ENCODE peak calls at places on chromosome 20, in ten cellular contexts. One of them, this sample, is unnamed.

GRCh38 chr20:56861590-56861989 is 232.5 kb downstream of the TFAP2C start:
- DNase-seq in NCI-H460: no peak
- DNase-seq in NAMALWA: no peak
- DNase-seq in nephron progenitor cell: no peak
- DNase-seq in RPMI7951: peak
- DNase-seq in NT2/D1: no peak
- DNase-seq in NCI-H1417 treated with DMSO at 0.1 percent for 48 hours: no peak
- DNase-seq in right cardiac atrium: no peak
- DNase-seq in GM12891: no peak
- DNase-seq in DMS153: no peak
- DNase-seq in this sample: no peak

GRCh38 chr20:50188287-50188688 is 2.3 kb upstream of the CEBPB start:
- DNase-seq in NT2/D1: no peak
- DNase-seq in NCI-H1417 treated with DMSO at 0.1 percent for 48 hours: no peak
- DNase-seq in right cardiac atrium: no peak
- DNase-seq in NCI-H460: no peak
- DNase-seq in nephron progenitor cell: no peak
- DNase-seq in NAMALWA: no peak
- DNase-seq in DMS153: no peak
- DNase-seq in GM12891: no peak
- DNase-seq in RPMI7951: no peak
- DNase-seq in this sample: no peak

GRCh38 chr20:63434599-63435378 is 37.7 kb downstream of the KCNQ2 start:
- DNase-seq in NCI-H460: peak
- DNase-seq in GM12891: peak
- DNase-seq in right cardiac atrium: peak
- DNase-seq in nephron progenitor cell: peak
- DNase-seq in NCI-H1417 treated with DMSO at 0.1 percent for 48 hours: no peak
- DNase-seq in NAMALWA: peak
- DNase-seq in DMS153: peak
- DNase-seq in RPMI7951: peak
- DNase-seq in NT2/D1: peak
- DNase-seq in this sample: peak

GRCh38 chr20:14664101-14664500 is 326.7 kb upstream of the FLRT3 start:
- DNase-seq in RPMI7951: no peak
- DNase-seq in NCI-H460: no peak
- DNase-seq in DMS153: no peak
- DNase-seq in NT2/D1: no peak
- DNase-seq in nephron progenitor cell: no peak
- DNase-seq in NCI-H1417 treated with DMSO at 0.1 percent for 48 hours: no peak
- DNase-seq in GM12891: no peak
- DNase-seq in NAMALWA: no peak
- DNase-seq in right cardiac atrium: no peak
- DNase-seq in this sample: no peak

GRCh38 chr20:41261790-41262717 is 55.5 kb downstream of the ZHX3 start:
- DNase-seq in DMS153: no peak
- DNase-seq in NT2/D1: no peak
- DNase-seq in right cardiac atrium: no peak
- DNase-seq in NCI-H460: no peak
- DNase-seq in NAMALWA: no peak
- DNase-seq in NCI-H1417 treated with DMSO at 0.1 percent for 48 hours: no peak
- DNase-seq in GM12891: no peak
- DNase-seq in RPMI7951: no peak
- DNase-seq in nephron progenitor cell: no peak
- DNase-seq in this sample: no peak

GRCh38 chr20:62763404-62763803 is 32.9 kb upstream of the MRGBP start:
- DNase-seq in right cardiac atrium: peak
- DNase-seq in nephron progenitor cell: no peak
- DNase-seq in NT2/D1: no peak
- DNase-seq in NAMALWA: no peak
- DNase-seq in NCI-H460: no peak
- DNase-seq in NCI-H1417 treated with DMSO at 0.1 percent for 48 hours: no peak
- DNase-seq in GM12891: no peak
- DNase-seq in DMS153: no peak
- DNase-seq in RPMI7951: no peak
- DNase-seq in this sample: no peak

GRCh38 chr20:59210186-59210585 is 46.6 kb downstream of the ZNF831 start:
- DNase-seq in NT2/D1: no peak
- DNase-seq in nephron progenitor cell: no peak
- DNase-seq in NCI-H460: no peak
- DNase-seq in NCI-H1417 treated with DMSO at 0.1 percent for 48 hours: no peak
- DNase-seq in right cardiac atrium: no peak
- DNase-seq in NAMALWA: no peak
- DNase-seq in DMS153: no peak
- DNase-seq in RPMI7951: no peak
- DNase-seq in GM12891: no peak
- DNase-seq in this sample: no peak

GRCh38 chr20:24684421-24684871 is 215.0 kb downstream of the SYNDIG1 start:
- DNase-seq in NCI-H460: no peak
- DNase-seq in right cardiac atrium: no peak
- DNase-seq in NCI-H1417 treated with DMSO at 0.1 percent for 48 hours: no peak
- DNase-seq in NT2/D1: no peak
- DNase-seq in NAMALWA: no peak
- DNase-seq in nephron progenitor cell: no peak
- DNase-seq in DMS153: no peak
- DNase-seq in RPMI7951: peak
- DNase-seq in GM12891: no peak
- DNase-seq in this sample: no peak

GRCh38 chr20:20076297-20077065 is 24.1 kb downstream of the CFAP61 start:
- DNase-seq in nephron progenitor cell: no peak
- DNase-seq in NCI-H1417 treated with DMSO at 0.1 percent for 48 hours: no peak
- DNase-seq in NCI-H460: no peak
- DNase-seq in DMS153: no peak
- DNase-seq in NT2/D1: no peak
- DNase-seq in NAMALWA: no peak
- DNase-seq in RPMI7951: peak
- DNase-seq in right cardiac atrium: no peak
- DNase-seq in GM12891: no peak
- DNase-seq in this sample: no peak

GRCh38 chr20:4936851-4937412 is 64.4 kb downstream of the SLC23A2 start:
- DNase-seq in RPMI7951: no peak
- DNase-seq in right cardiac atrium: no peak
- DNase-seq in NT2/D1: no peak
- DNase-seq in nephron progenitor cell: no peak
- DNase-seq in NAMALWA: no peak
- DNase-seq in DMS153: no peak
- DNase-seq in NCI-H1417 treated with DMSO at 0.1 percent for 48 hours: no peak
- DNase-seq in GM12891: no peak
- DNase-seq in NCI-H460: no peak
- DNase-seq in this sample: no peak

GRCh38 chr20:43824699-43825402 is 89.8 kb upstream of the TOX2 start:
- DNase-seq in nephron progenitor cell: peak
- DNase-seq in DMS153: peak
- DNase-seq in RPMI7951: peak
- DNase-seq in NCI-H1417 treated with DMSO at 0.1 percent for 48 hours: peak
- DNase-seq in NT2/D1: peak
- DNase-seq in NAMALWA: no peak
- DNase-seq in right cardiac atrium: no peak
- DNase-seq in GM12891: no peak
- DNase-seq in NCI-H460: no peak
- DNase-seq in this sample: no peak

GRCh38 chr20:44396790-44397189 is 41.3 kb downstream of the HNF4A start:
- DNase-seq in RPMI7951: no peak
- DNase-seq in NCI-H1417 treated with DMSO at 0.1 percent for 48 hours: no peak
- DNase-seq in NT2/D1: no peak
- DNase-seq in right cardiac atrium: no peak
- DNase-seq in nephron progenitor cell: no peak
- DNase-seq in GM12891: no peak
- DNase-seq in NAMALWA: no peak
- DNase-seq in DMS153: no peak
- DNase-seq in NCI-H460: no peak
- DNase-seq in this sample: no peak

GRCh38 chr20:38131588-38132121 is 33.4 kb downstream of the TGM2 start:
- DNase-seq in right cardiac atrium: no peak
- DNase-seq in NCI-H460: no peak
- DNase-seq in nephron progenitor cell: no peak
- DNase-seq in DMS153: no peak
- DNase-seq in NCI-H1417 treated with DMSO at 0.1 percent for 48 hours: no peak
- DNase-seq in RPMI7951: peak
- DNase-seq in NAMALWA: no peak
- DNase-seq in NT2/D1: no peak
- DNase-seq in GM12891: no peak
- DNase-seq in this sample: no peak

GRCh38 chr20:61170521-61170920 is 81.5 kb upstream of the CDH4 start:
- DNase-seq in NCI-H1417 treated with DMSO at 0.1 percent for 48 hours: no peak
- DNase-seq in GM12891: no peak
- DNase-seq in nephron progenitor cell: peak
- DNase-seq in DMS153: no peak
- DNase-seq in RPMI7951: no peak
- DNase-seq in right cardiac atrium: no peak
- DNase-seq in NCI-H460: no peak
- DNase-seq in NAMALWA: no peak
- DNase-seq in NT2/D1: peak
- DNase-seq in this sample: no peak

GRCh38 chr20:35953411-35954199 is 697 bp downstream of the SCAND1 start:
- DNase-seq in NT2/D1: no peak
- DNase-seq in NCI-H460: peak
- DNase-seq in NAMALWA: peak
- DNase-seq in GM12891: peak
- DNase-seq in DMS153: no peak
- DNase-seq in nephron progenitor cell: peak
- DNase-seq in right cardiac atrium: peak
- DNase-seq in RPMI7951: peak
- DNase-seq in NCI-H1417 treated with DMSO at 0.1 percent for 48 hours: no peak
- DNase-seq in this sample: peak

GRCh38 chr20:50580016-50580747 is 70.0 kb downstream of the PTPN1 start:
- DNase-seq in NT2/D1: peak
- DNase-seq in RPMI7951: peak
- DNase-seq in DMS153: no peak
- DNase-seq in NCI-H1417 treated with DMSO at 0.1 percent for 48 hours: no peak
- DNase-seq in NAMALWA: peak
- DNase-seq in GM12891: no peak
- DNase-seq in right cardiac atrium: peak
- DNase-seq in NCI-H460: peak
- DNase-seq in nephron progenitor cell: peak
- DNase-seq in this sample: peak

GRCh38 chr20:4837760-4838159 is 116.1 kb downstream of the PRND start:
- DNase-seq in GM12891: no peak
- DNase-seq in nephron progenitor cell: no peak
- DNase-seq in RPMI7951: no peak
- DNase-seq in DMS153: no peak
- DNase-seq in NCI-H460: no peak
- DNase-seq in NT2/D1: no peak
- DNase-seq in NAMALWA: no peak
- DNase-seq in right cardiac atrium: no peak
- DNase-seq in NCI-H1417 treated with DMSO at 0.1 percent for 48 hours: no peak
- DNase-seq in this sample: no peak

GRCh38 chr20:60473240-60473639 is 515.0 kb downstream of the CDH26 start:
- DNase-seq in GM12891: no peak
- DNase-seq in RPMI7951: no peak
- DNase-seq in NT2/D1: no peak
- DNase-seq in NCI-H1417 treated with DMSO at 0.1 percent for 48 hours: no peak
- DNase-seq in DMS153: no peak
- DNase-seq in nephron progenitor cell: no peak
- DNase-seq in right cardiac atrium: no peak
- DNase-seq in NCI-H460: no peak
- DNase-seq in NAMALWA: no peak
- DNase-seq in this sample: no peak

GRCh38 chr20:52060794-52061714 is 130.5 kb downstream of the ZFP64 start:
- DNase-seq in NAMALWA: no peak
- DNase-seq in RPMI7951: peak
- DNase-seq in nephron progenitor cell: peak
- DNase-seq in right cardiac atrium: no peak
- DNase-seq in NCI-H460: peak
- DNase-seq in NT2/D1: peak
- DNase-seq in GM12891: no peak
- DNase-seq in DMS153: no peak
- DNase-seq in NCI-H1417 treated with DMSO at 0.1 percent for 48 hours: no peak
- DNase-seq in this sample: no peak

GRCh38 chr20:53626584-53626983 is 32.9 kb upstream of the ZNF217 start:
- DNase-seq in NCI-H460: no peak
- DNase-seq in DMS153: no peak
- DNase-seq in NCI-H1417 treated with DMSO at 0.1 percent for 48 hours: no peak
- DNase-seq in nephron progenitor cell: no peak
- DNase-seq in GM12891: no peak
- DNase-seq in RPMI7951: no peak
- DNase-seq in NT2/D1: no peak
- DNase-seq in NAMALWA: no peak
- DNase-seq in right cardiac atrium: no peak
- DNase-seq in this sample: no peak

GRCh38 chr20:20491110-20491783 is 123.3 kb downstream of the INSM1 start:
- DNase-seq in NCI-H1417 treated with DMSO at 0.1 percent for 48 hours: no peak
- DNase-seq in DMS153: no peak
- DNase-seq in GM12891: no peak
- DNase-seq in RPMI7951: no peak
- DNase-seq in NAMALWA: no peak
- DNase-seq in nephron progenitor cell: no peak
- DNase-seq in right cardiac atrium: no peak
- DNase-seq in NT2/D1: no peak
- DNase-seq in NCI-H460: no peak
- DNase-seq in this sample: no peak

GRCh38 chr20:38357653-38358207 is 11.4 kb downstream of the LBP start:
- DNase-seq in right cardiac atrium: no peak
- DNase-seq in NCI-H460: no peak
- DNase-seq in GM12891: no peak
- DNase-seq in NAMALWA: no peak
- DNase-seq in NCI-H1417 treated with DMSO at 0.1 percent for 48 hours: no peak
- DNase-seq in RPMI7951: peak
- DNase-seq in NT2/D1: no peak
- DNase-seq in nephron progenitor cell: no peak
- DNase-seq in DMS153: no peak
- DNase-seq in this sample: no peak